ENCODE peak calls at places on chromosome 12, in four cellular contexts. One of them, this sample, is unnamed.

GRCh38 chr12:4355843-4356327 is 23.6 kb downstream of the FGF23 start:
- DNase-seq in OCI-LY7: peak
- DNase-seq in GM10248: peak
- DNase-seq in choroid plexus epithelial cell: peak
- DNase-seq in this sample: peak

GRCh38 chr12:20631711-20632110 is 63.4 kb upstream of the SLCO1C1 start:
- DNase-seq in OCI-LY7: no peak
- DNase-seq in GM10248: no peak
- DNase-seq in choroid plexus epithelial cell: peak
- DNase-seq in this sample: no peak

GRCh38 chr12:42617622-42618021 is 28.1 kb upstream of the PRICKLE1 start:
- DNase-seq in OCI-LY7: no peak
- DNase-seq in GM10248: no peak
- DNase-seq in choroid plexus epithelial cell: peak
- DNase-seq in this sample: peak

GRCh38 chr12:72586456-72586855 is 314.3 kb downstream of the TRHDE start:
- DNase-seq in OCI-LY7: no peak
- DNase-seq in GM10248: no peak
- DNase-seq in choroid plexus epithelial cell: no peak
- DNase-seq in this sample: no peak

GRCh38 chr12:114476159-114476558 is 70.2 kb upstream of the TBX5 start:
- DNase-seq in OCI-LY7: no peak
- DNase-seq in GM10248: no peak
- DNase-seq in choroid plexus epithelial cell: peak
- DNase-seq in this sample: peak

GRCh38 chr12:32736445-32736844 is 19.3 kb downstream of the YARS2 start:
- DNase-seq in OCI-LY7: no peak
- DNase-seq in GM10248: no peak
- DNase-seq in choroid plexus epithelial cell: no peak
- DNase-seq in this sample: no peak

GRCh38 chr12:114302117-114302516 is 103.8 kb downstream of the TBX5 start:
- DNase-seq in OCI-LY7: no peak
- DNase-seq in GM10248: no peak
- DNase-seq in choroid plexus epithelial cell: no peak
- DNase-seq in this sample: no peak

GRCh38 chr12:91017043-91017442 is 12.3 kb upstream of the EPYC start:
- DNase-seq in OCI-LY7: no peak
- DNase-seq in GM10248: no peak
- DNase-seq in choroid plexus epithelial cell: peak
- DNase-seq in this sample: no peak

GRCh38 chr12:122449317-122449716 is 26.8 kb upstream of the CLIP1 start:
- DNase-seq in OCI-LY7: no peak
- DNase-seq in GM10248: no peak
- DNase-seq in choroid plexus epithelial cell: peak
- DNase-seq in this sample: peak

GRCh38 chr12:67484788-67485480 is 163.6 kb upstream of the DYRK2 start:
- DNase-seq in OCI-LY7: peak
- DNase-seq in GM10248: no peak
- DNase-seq in choroid plexus epithelial cell: no peak
- DNase-seq in this sample: no peak

GRCh38 chr12:47989023-47989417 is 15.3 kb downstream of the COL2A1 start:
- DNase-seq in OCI-LY7: no peak
- DNase-seq in GM10248: no peak
- DNase-seq in choroid plexus epithelial cell: no peak
- DNase-seq in this sample: no peak

GRCh38 chr12:20057398-20057797 is 310.9 kb upstream of the PDE3A start:
- DNase-seq in OCI-LY7: no peak
- DNase-seq in GM10248: no peak
- DNase-seq in choroid plexus epithelial cell: no peak
- DNase-seq in this sample: no peak

GRCh38 chr12:42957136-42957535 is 367.6 kb upstream of the PRICKLE1 start:
- DNase-seq in OCI-LY7: no peak
- DNase-seq in GM10248: no peak
- DNase-seq in choroid plexus epithelial cell: no peak
- DNase-seq in this sample: no peak

GRCh38 chr12:46351861-46352595 is 20.5 kb downstream of the SLC38A2 start:
- DNase-seq in OCI-LY7: no peak
- DNase-seq in GM10248: no peak
- DNase-seq in choroid plexus epithelial cell: no peak
- DNase-seq in this sample: no peak

GRCh38 chr12:54258286-54258685 is 21.6 kb downstream of the CBX5 start:
- DNase-seq in OCI-LY7: no peak
- DNase-seq in GM10248: no peak
- DNase-seq in choroid plexus epithelial cell: peak
- DNase-seq in this sample: no peak

GRCh38 chr12:23750923-23751322 is 198.5 kb downstream of the SOX5 start:
- DNase-seq in OCI-LY7: no peak
- DNase-seq in GM10248: no peak
- DNase-seq in choroid plexus epithelial cell: peak
- DNase-seq in this sample: no peak

GRCh38 chr12:47272412-47273190 is 192.8 kb upstream of the AMIGO2 start:
- DNase-seq in OCI-LY7: no peak
- DNase-seq in GM10248: no peak
- DNase-seq in choroid plexus epithelial cell: peak
- DNase-seq in this sample: peak

GRCh38 chr12:102740157-102741032 is 176.6 kb downstream of the PAH start:
- DNase-seq in OCI-LY7: peak
- DNase-seq in GM10248: no peak
- DNase-seq in choroid plexus epithelial cell: peak
- DNase-seq in this sample: peak
- TF ChIP-seq CTCF in OCI-LY7: peak
- TF ChIP-seq CTCF in GM10248: peak
- TF ChIP-seq CTCF in choroid plexus epithelial cell: peak
- TF ChIP-seq CTCF in this sample: peak

GRCh38 chr12:103884316-103884715 is 43.3 kb upstream of the NT5DC3 start:
- DNase-seq in OCI-LY7: peak
- DNase-seq in GM10248: peak
- DNase-seq in choroid plexus epithelial cell: peak
- DNase-seq in this sample: peak
- TF ChIP-seq CTCF in OCI-LY7: peak
- TF ChIP-seq CTCF in GM10248: peak
- TF ChIP-seq CTCF in choroid plexus epithelial cell: peak
- TF ChIP-seq CTCF in this sample: peak

DNA sequence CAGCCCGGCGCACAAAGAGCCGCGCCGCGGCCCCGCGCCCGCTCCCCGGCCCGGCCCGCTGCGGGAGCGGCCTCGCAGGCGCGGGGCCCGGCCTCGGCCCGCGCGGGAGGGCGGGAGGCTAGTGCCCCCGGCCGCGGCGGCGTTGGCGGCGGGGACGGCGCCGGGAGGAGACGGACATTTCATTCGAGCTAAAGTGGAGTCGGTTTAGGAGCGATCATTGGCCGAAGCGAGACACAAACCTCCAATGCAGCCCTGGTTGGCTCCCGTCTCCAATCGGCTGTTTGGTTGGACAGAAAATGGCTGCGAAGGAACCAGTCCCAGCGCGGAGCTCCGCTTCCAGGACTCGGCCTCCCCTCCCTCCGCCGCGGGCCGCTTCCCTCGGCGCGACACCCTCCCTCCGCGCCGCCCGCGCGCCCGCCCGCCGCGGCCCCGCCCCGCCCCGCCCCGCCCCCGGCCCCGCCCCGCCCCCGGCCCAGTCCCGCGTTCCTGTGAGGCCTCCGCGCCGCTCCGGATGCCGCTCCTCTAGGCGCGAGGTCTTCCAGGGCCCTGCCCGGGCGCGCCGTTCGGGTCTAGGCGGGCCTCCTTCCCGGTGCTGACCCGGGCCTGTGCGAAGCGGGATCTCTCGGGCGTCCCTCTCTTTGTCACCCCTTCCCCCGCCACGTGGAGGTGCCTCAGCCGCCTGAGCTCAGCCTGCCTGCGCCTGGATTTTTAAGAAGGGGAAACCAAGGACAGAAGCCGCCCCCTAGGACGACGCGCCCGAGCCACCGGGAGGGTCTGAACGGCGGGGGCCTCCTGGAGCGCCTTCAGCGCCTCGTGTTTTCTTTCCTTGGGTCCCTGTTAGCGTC is at the start of gene NFYB:
- DNase-seq in OCI-LY7: peak
- DNase-seq in GM10248: peak
- DNase-seq in choroid plexus epithelial cell: peak
- DNase-seq in this sample: peak
- TF ChIP-seq CTCF in OCI-LY7: no peak
- TF ChIP-seq CTCF in GM10248: no peak
- TF ChIP-seq CTCF in choroid plexus epithelial cell: no peak
- TF ChIP-seq CTCF in this sample: no peak

GRCh38 chr12:58882796-58883195 is 37.5 kb downstream of the LRIG3 start:
- DNase-seq in OCI-LY7: no peak
- DNase-seq in GM10248: no peak
- DNase-seq in choroid plexus epithelial cell: no peak
- DNase-seq in this sample: no peak
- TF ChIP-seq CTCF in OCI-LY7: no peak
- TF ChIP-seq CTCF in GM10248: no peak
- TF ChIP-seq CTCF in choroid plexus epithelial cell: no peak
- TF ChIP-seq CTCF in this sample: no peak

GRCh38 chr12:93674386-93674785 is 2.8 kb upstream of the CRADD start:
- DNase-seq in OCI-LY7: no peak
- DNase-seq in GM10248: no peak
- DNase-seq in choroid plexus epithelial cell: no peak
- DNase-seq in this sample: no peak

GRCh38 chr12:93676408-93677194 is 574 bp upstream of the CRADD start:
- DNase-seq in OCI-LY7: no peak
- DNase-seq in GM10248: no peak
- DNase-seq in choroid plexus epithelial cell: no peak
- DNase-seq in this sample: no peak

GRCh38 chr12:93679308-93679933 is 2.2 kb downstream of the CRADD start:
- DNase-seq in OCI-LY7: no peak
- DNase-seq in GM10248: no peak
- DNase-seq in choroid plexus epithelial cell: no peak
- DNase-seq in this sample: no peak

GRCh38 chr12:93678779-93679178 is 1.6 kb downstream of the CRADD start:
- DNase-seq in OCI-LY7: no peak
- DNase-seq in GM10248: no peak
- DNase-seq in choroid plexus epithelial cell: no peak
- DNase-seq in this sample: no peak

DNA sequence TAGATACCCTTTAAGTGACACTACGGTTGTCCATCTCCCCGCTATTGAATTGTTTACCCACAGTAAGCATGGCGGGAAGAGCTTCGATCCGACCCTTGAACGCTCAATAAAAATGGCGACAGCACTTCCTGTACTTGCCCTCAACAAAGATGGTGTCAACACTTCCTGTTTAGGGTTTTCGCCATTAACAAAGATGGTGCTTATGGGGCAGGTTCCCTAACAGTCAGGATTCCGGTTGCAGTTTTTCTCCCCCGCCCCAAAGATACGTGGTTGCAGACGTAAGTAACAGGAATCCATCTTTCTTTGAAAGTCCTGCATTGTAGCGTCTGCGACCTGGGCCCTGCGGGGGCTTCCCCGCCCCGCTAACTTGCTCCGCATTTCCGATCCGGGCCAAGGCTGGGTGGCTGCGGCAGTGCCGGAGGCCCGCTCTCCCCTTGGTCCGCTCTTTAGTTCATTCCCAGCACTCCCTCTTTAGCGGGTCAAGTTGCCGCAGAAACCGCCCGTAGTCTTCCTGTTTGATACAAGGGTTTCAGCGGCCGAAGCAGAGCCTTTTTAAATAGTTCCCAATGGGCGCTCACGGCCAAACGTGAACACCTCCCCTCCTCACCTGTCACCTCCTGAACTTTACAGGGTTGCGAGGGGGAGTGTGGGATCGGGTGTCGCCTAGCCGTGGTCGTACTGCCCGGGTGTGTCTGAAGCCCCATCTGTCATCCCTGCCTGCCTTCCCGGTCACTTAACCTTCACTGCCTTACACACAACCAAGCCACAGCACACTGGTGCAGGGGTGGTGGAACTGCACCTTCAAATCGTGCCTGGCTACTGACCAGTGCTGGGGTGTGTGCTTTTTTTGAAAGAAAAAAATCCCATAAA is at the start of gene CRADD:
- DNase-seq in OCI-LY7: peak
- DNase-seq in GM10248: peak
- DNase-seq in choroid plexus epithelial cell: peak
- DNase-seq in this sample: peak
- TF ChIP-seq CTCF in OCI-LY7: no peak
- TF ChIP-seq CTCF in GM10248: no peak
- TF ChIP-seq CTCF in choroid plexus epithelial cell: no peak
- TF ChIP-seq CTCF in this sample: no peak

GRCh38 chr12:28175098-28175589 is 15.1 kb upstream of the CCDC91 start:
- DNase-seq in OCI-LY7: no peak
- DNase-seq in GM10248: no peak
- DNase-seq in choroid plexus epithelial cell: no peak
- DNase-seq in this sample: no peak

GRCh38 chr12:28171356-28172060 is 18.7 kb upstream of the CCDC91 start:
- DNase-seq in OCI-LY7: no peak
- DNase-seq in GM10248: no peak
- DNase-seq in choroid plexus epithelial cell: no peak
- DNase-seq in this sample: no peak

GRCh38 chr12:28173440-28173839 is 16.8 kb upstream of the CCDC91 start:
- DNase-seq in OCI-LY7: no peak
- DNase-seq in GM10248: no peak
- DNase-seq in choroid plexus epithelial cell: no peak
- DNase-seq in this sample: no peak

GRCh38 chr12:28176295-28176694 is 14.0 kb upstream of the CCDC91 start:
- DNase-seq in OCI-LY7: no peak
- DNase-seq in GM10248: no peak
- DNase-seq in choroid plexus epithelial cell: no peak
- DNase-seq in this sample: no peak

GRCh38 chr12:28172434-28173030 is 17.7 kb upstream of the CCDC91 start:
- DNase-seq in OCI-LY7: peak
- DNase-seq in GM10248: no peak
- DNase-seq in choroid plexus epithelial cell: peak
- DNase-seq in this sample: peak
- TF ChIP-seq CTCF in OCI-LY7: peak
- TF ChIP-seq CTCF in GM10248: peak
- TF ChIP-seq CTCF in choroid plexus epithelial cell: peak
- TF ChIP-seq CTCF in this sample: peak

GRCh38 chr12:123808167-123808566 is 46.1 kb downstream of the DNAH10 start:
- DNase-seq in OCI-LY7: no peak
- DNase-seq in GM10248: no peak
- DNase-seq in choroid plexus epithelial cell: peak
- DNase-seq in this sample: peak
- TF ChIP-seq CTCF in OCI-LY7: no peak
- TF ChIP-seq CTCF in GM10248: no peak
- TF ChIP-seq CTCF in choroid plexus epithelial cell: peak
- TF ChIP-seq CTCF in this sample: peak